ENCODE peak calls at places on chromosomes 7 and 10, in seven cellular contexts. F is activated CD4-positive, alpha-beta T cell treated with anti-CD3 and anti-CD28 coated beads for 24 hours; Q is NCI-H2081; B is amygdala; D is cardiac fibroblast; X is WTC11; T is effector CD8-positive, alpha-beta T cell. L is an unnamed sample.

GRCh38 chr7:27551803-27552202 is 110.9 kb downstream of the HIBADH start:
- DNase-seq in F (no peak), Q (peak), B (no peak), D (no peak), X (no peak), T (no peak), L (no peak)

GRCh38 chr7:51316666-51317581 is at the start of gene COBL:
- DNase-seq in F (no peak), Q (no peak), B (no peak), D (peak), X (peak), T (no peak), L (no peak)

GRCh38 chr7:26419198-26419597 is 127.5 kb downstream of the SNX10 start:
- DNase-seq in F (no peak), Q (no peak), B (no peak), D (no peak), X (no peak), T (no peak), L (no peak)

GRCh38 chr10:133258066-133258817 is 18.4 kb downstream of the ADAM8 start:
- DNase-seq in F (no peak), Q (no peak), B (no peak), D (no peak), X (no peak), T (no peak), L (no peak)

GRCh38 chr10:129741280-129741977 is 222.6 kb downstream of the EBF3 start:
- DNase-seq in F (no peak), Q (no peak), B (no peak), D (no peak), X (peak), T (no peak), L (no peak)

GRCh38 chr10:10798021-10798420 is 219.7 kb upstream of the CELF2 start:
- DNase-seq in F (no peak), Q (no peak), B (no peak), D (peak), X (no peak), T (no peak), L (no peak)

GRCh38 chr10:53091574-53091973 is 319.0 kb upstream of the MBL2 start:
- DNase-seq in F (no peak), Q (no peak), B (no peak), D (no peak), X (no peak), T (no peak), L (no peak)

GRCh38 chr7:6166443-6166871 is 106.0 kb downstream of the CYTH3 start:
- DNase-seq in F (no peak), Q (no peak), B (no peak), D (no peak), X (no peak), T (no peak), L (no peak)

GRCh38 chr10:19889279-19889678 is 73.0 kb downstream of the PLXDC2 start:
- DNase-seq in F (no peak), Q (no peak), B (no peak), D (no peak), X (no peak), T (no peak), L (no peak)

GRCh38 chr10:77027141-77027540 is 610.5 kb downstream of the KCNMA1 start:
- DNase-seq in F (no peak), Q (no peak), B (no peak), D (no peak), X (no peak), T (no peak), L (no peak)

GRCh38 chr7:87028636-87029035 is 30.8 kb downstream of the ELAPOR2 start:
- DNase-seq in F (no peak), Q (no peak), B (no peak), D (no peak), X (peak), T (no peak), L (no peak)

GRCh38 chr7:138245682-138246081 is 169.4 kb downstream of the AKR1D1 start:
- DNase-seq in F (no peak), Q (no peak), B (no peak), D (peak), X (no peak), T (no peak), L (no peak)

GRCh38 chr7:99229234-99229633 is 21.3 kb upstream of the KPNA7 start:
- DNase-seq in F (no peak), Q (no peak), B (no peak), D (no peak), X (no peak), T (no peak), L (no peak)

GRCh38 chr10:13717936-13718772 is 131.4 kb downstream of the PRPF18 start:
- DNase-seq in F (peak), Q (no peak), B (peak), D (peak), X (peak), T (peak), L (peak)

GRCh38 chr7:98996162-98996552 is 117.8 kb downstream of the TRRAP start:
- DNase-seq in F (no peak), Q (no peak), B (no peak), D (no peak), X (no peak), T (no peak), L (no peak)

GRCh38 chr7:142438235-142438922 is 180.5 kb upstream of the PRSS58 start:
- DNase-seq in F (no peak), Q (peak), B (no peak), D (peak), X (peak), T (no peak), L (no peak)

GRCh38 chr7:44383566-44383965 is 58.2 kb upstream of the CAMK2B start:
- DNase-seq in F (no peak), Q (no peak), B (no peak), D (peak), X (no peak), T (no peak), L (no peak)

GRCh38 chr10:126563361-126563760 is 107.1 kb downstream of the C10orf90 start:
- DNase-seq in F (no peak), Q (no peak), B (no peak), D (no peak), X (no peak), T (no peak), L (no peak)

GRCh38 chr10:122298598-122299301 is 27.7 kb downstream of the BTBD16 start:
- DNase-seq in F (peak), Q (peak), B (peak), D (peak), X (peak), T (peak), L (peak)

GRCh38 chr10:110932505-110933180 is 13.2 kb downstream of the SHOC2 start:
- DNase-seq in F (no peak), Q (no peak), B (no peak), D (no peak), X (no peak), T (no peak), L (no peak)

GRCh38 chr7:1695800-1696454 is 25.9 kb downstream of the ELFN1 start:
- DNase-seq in F (no peak), Q (no peak), B (no peak), D (no peak), X (no peak), T (no peak), L (no peak)

GRCh38 chr10:76779821-76780281 is 857.8 kb downstream of the KCNMA1 start:
- DNase-seq in F (no peak), Q (no peak), B (no peak), D (no peak), X (peak), T (no peak), L (no peak)

GRCh38 chr10:132374176-132374575 is 22.8 kb upstream of the PWWP2B start:
- DNase-seq in F (no peak), Q (no peak), B (no peak), D (no peak), X (no peak), T (no peak), L (no peak)

GRCh38 chr10:69439350-69439739 is 11.9 kb upstream of the TSPAN15 start:
- DNase-seq in F (no peak), Q (no peak), B (peak), D (peak), X (no peak), T (no peak), L (no peak)

GRCh38 chr7:135777626-135778398 is 29.2 kb upstream of the FAM180A start:
- DNase-seq in F (no peak), Q (no peak), B (no peak), D (no peak), X (no peak), T (no peak), L (no peak)

GRCh38 chr10:77770081-77770867 is 132.7 kb upstream of the KCNMA1 start:
- DNase-seq in F (no peak), Q (no peak), B (no peak), D (no peak), X (no peak), T (no peak), L (no peak)

GRCh38 chr7:114925443-114925842 is 3.5 kb downstream of the MDFIC start:
- DNase-seq in F (no peak), Q (no peak), B (no peak), D (no peak), X (no peak), T (no peak), L (no peak)

GRCh38 chr7:129090307-129090907 is 35.5 kb upstream of the TNPO3 start:
- DNase-seq in F (no peak), Q (no peak), B (no peak), D (no peak), X (no peak), T (no peak), L (no peak)

L was measured in naive thymus-derived CD8-positive, alpha-beta T cell.